ENCODE peak calls at places on chromosome 20, in ten cellular contexts. Y, D, P, W, R, S, J, C, N and K are unnamed samples.

GRCh38 chr20:59385461-59385860 is 85.0 kb downstream of the EDN3 start:
- DNase-seq in Y (no peak), D (no peak), P (no peak), W (no peak), R (no peak), S (no peak), J (no peak), C (no peak), N (no peak), K (no peak)

GRCh38 chr20:49306903-49307336 is 29.1 kb upstream of the ZNFX1 start:
- DNase-seq in Y (no peak), D (no peak), P (no peak), W (no peak), R (no peak), S (no peak), J (no peak), C (no peak), N (no peak), K (no peak)

GRCh38 chr20:54207743-54208491 is at the start of gene PFDN4:
- DNase-seq in Y (peak; percentile 70), D (peak; percentile 84), P (peak; percentile 66), W (peak; percentile 98), R (peak; percentile 76), S (peak; percentile 94), J (peak; percentile 92), C (peak; percentile 83), N (peak; percentile 79), K (peak; percentile 90)

GRCh38 chr20:57464642-57465211 is 60.2 kb downstream of the CTCFL start:
- DNase-seq in Y (no peak), D (no peak), P (no peak), W (peak; percentile 68), R (no peak), S (peak; percentile 56), J (no peak), C (no peak), N (no peak), K (no peak)

GRCh38 chr20:63854069-63854765 is 7.1 kb upstream of the ABHD16B start:
- DNase-seq in Y (no peak), D (no peak), P (no peak), W (no peak), R (no peak), S (peak; percentile 78), J (no peak), C (no peak), N (no peak), K (no peak)

GRCh38 chr20:10225439-10226080 is 6.9 kb downstream of the SNAP25 start:
- DNase-seq in Y (no peak), D (no peak), P (no peak), W (no peak), R (no peak), S (no peak), J (no peak), C (no peak), N (no peak), K (no peak)

GRCh38 chr20:56540415-56540814 is 7.4 kb downstream of the FAM209B start:
- DNase-seq in Y (no peak), D (no peak), P (no peak), W (no peak), R (no peak), S (no peak), J (no peak), C (no peak), N (no peak), K (no peak)

GRCh38 chr20:47718398-47718797 is 66.9 kb downstream of the SULF2 start:
- DNase-seq in Y (no peak), D (no peak), P (no peak), W (no peak), R (no peak), S (no peak), J (no peak), C (no peak), N (no peak), K (no peak)

GRCh38 chr20:61753196-61753942 is 312.3 kb downstream of the TAF4 start:
- DNase-seq in Y (no peak), D (no peak), P (peak; percentile 20), W (peak; percentile 57), R (no peak), S (peak; percentile 11), J (no peak), C (no peak), N (no peak), K (no peak)

GRCh38 chr20:61922411-61922810 is 143.3 kb downstream of the TAF4 start:
- DNase-seq in Y (no peak), D (no peak), P (no peak), W (no peak), R (no peak), S (no peak), J (no peak), C (no peak), N (no peak), K (no peak)

GRCh38 chr20:8399963-8400362 is 267.9 kb downstream of the PLCB1 start:
- DNase-seq in Y (no peak), D (no peak), P (no peak), W (no peak), R (no peak), S (no peak), J (no peak), C (no peak), N (no peak), K (no peak)

GRCh38 chr20:58993332-58994248 is 12.5 kb downstream of the NELFCD start:
- DNase-seq in Y (no peak), D (no peak), P (no peak), W (no peak), R (no peak), S (no peak), J (no peak), C (no peak), N (no peak), K (no peak)

GRCh38 chr20:35305682-35306556 is 13.7 kb upstream of the FAM83C start:
- DNase-seq in Y (peak; percentile 43), D (peak; percentile 81), P (peak; percentile 99), W (peak; percentile 100), R (no peak), S (peak; percentile 31), J (peak; percentile 77), C (no peak), N (peak; percentile 72), K (peak; percentile 92)

GRCh38 chr20:47688385-47689381 is 96.6 kb downstream of the SULF2 start:
- DNase-seq in Y (no peak), D (no peak), P (no peak), W (no peak), R (no peak), S (no peak), J (no peak), C (no peak), N (no peak), K (no peak)

GRCh38 chr20:62787329-62787728 is 8.9 kb upstream of the MRGBP start:
- DNase-seq in Y (no peak), D (no peak), P (no peak), W (no peak), R (no peak), S (no peak), J (no peak), C (no peak), N (no peak), K (no peak)

GRCh38 chr20:7926767-7927166 is 13.5 kb downstream of the HAO1 start:
- DNase-seq in Y (no peak), D (no peak), P (peak; percentile 21), W (peak; percentile 20), R (no peak), S (no peak), J (no peak), C (no peak), N (no peak), K (no peak)

GRCh38 chr20:8627386-8628030 is 441.4 kb upstream of the PLCB4 start:
- DNase-seq in Y (no peak), D (no peak), P (no peak), W (no peak), R (no peak), S (no peak), J (no peak), C (no peak), N (no peak), K (no peak)

GRCh38 chr20:44762466-44763140 is 16.9 kb downstream of the KCNK15 start:
- DNase-seq in Y (no peak), D (no peak), P (no peak), W (no peak), R (no peak), S (no peak), J (no peak), C (no peak), N (no peak), K (no peak)